ENCODE peak calls at places on chromosomes 11 and 22, in seven cellular contexts. X is PC-9; L is CD8-positive, alpha-beta memory T cell; M is left lung; N is stomach; A is psoas muscle; V is brain microvascular endothelial cell. G is an unnamed sample.

GRCh38 chr22:22750335-22751042 is 106.1 kb downstream of the GGTLC2 start:
- DNase-seq in X (no peak), L (no peak), V (no peak), M (no peak), N (no peak), A (no peak), G (no peak)

GRCh38 chr11:2826679-2827056 is 58.9 kb downstream of the CDKN1C start:
- DNase-seq in X (no peak), V (no peak), L (no peak), A (no peak), N (no peak), M (no peak), G (no peak)

GRCh38 chr22:26998134-26998533 is 340.7 kb downstream of the MIAT start:
- DNase-seq in X (no peak), V (no peak), N (no peak), L (no peak), A (no peak), M (no peak), G (no peak)

GRCh38 chr11:35158371-35159081 is 19.6 kb downstream of the CD44 start:
- DNase-seq in M (no peak), N (no peak), X (no peak), L (no peak), V (no peak), A (peak; percentile 63), G (no peak)

GRCh38 chr11:28505216-28505615 is 397.0 kb downstream of the METTL15 start:
- DNase-seq in A (no peak), N (no peak), L (no peak), V (no peak), X (no peak), M (no peak), G (no peak)

GRCh38 chr11:46001427-46002049 is 79.1 kb downstream of the LARGE2 start:
- DNase-seq in A (no peak), L (no peak), X (no peak), N (no peak), M (no peak), V (peak; percentile 49), G (no peak)

GRCh38 chr11:64074239-64074638 is 38.5 kb downstream of the FLRT1 start:
- DNase-seq in N (no peak), A (no peak), X (no peak), V (no peak), M (no peak), L (no peak), G (no peak)

GRCh38 chr11:35066783-35067476 is 72.0 kb upstream of the CD44 start:
- DNase-seq in M (no peak), X (no peak), A (no peak), N (no peak), V (no peak), L (no peak), G (no peak)

GRCh38 chr11:106552694-106553203 is 465.5 kb downstream of the GUCY1A2 start:
- DNase-seq in A (no peak), N (no peak), V (no peak), X (no peak), M (no peak), L (no peak), G (no peak)

GRCh38 chr22:30830907-30831306 is 136.2 kb downstream of the OSBP2 start:
- DNase-seq in A (no peak), N (peak; percentile 55), V (peak; percentile 89), M (no peak), L (no peak), X (peak; percentile 84), G (peak; percentile 97)

GRCh38 chr11:125337836-125338235 is 158.2 kb downstream of the FEZ1 start:
- DNase-seq in L (no peak), V (peak; percentile 12), A (no peak), X (no peak), N (no peak), M (no peak), G (no peak)

GRCh38 chr11:11618973-11619435 is 2.8 kb downstream of the GALNT18 start:
- DNase-seq in L (no peak), X (no peak), N (no peak), A (no peak), M (no peak), V (no peak), G (no peak)

GRCh38 chr11:38392176-38392575 is 1794.1 kb upstream of the RAG2 start:
- DNase-seq in A (no peak), L (no peak), M (no peak), V (no peak), X (no peak), N (no peak), G (no peak)

GRCh38 chr22:42074153-42074750 is at the start of gene PHETA2:
- DNase-seq in V (no peak), L (peak; percentile 47), X (peak; percentile 29), N (peak; percentile 61), M (peak; percentile 88), A (peak; percentile 75), G (no peak)

GRCh38 chr11:119449498-119449897 is 26.5 kb upstream of the THY1 start:
- DNase-seq in N (no peak), M (no peak), L (no peak), X (no peak), V (no peak), A (no peak), G (no peak)

GRCh38 chr22:45376703-45377102 is 36.7 kb downstream of the SMC1B start:
- DNase-seq in L (no peak), A (no peak), V (no peak), M (no peak), X (no peak), N (no peak), G (no peak)

GRCh38 chr11:57163160-57163868 is 18.4 kb upstream of the LRRC55 start:
- DNase-seq in A (no peak), X (no peak), N (no peak), M (no peak), V (no peak), L (no peak), G (no peak)

GRCh38 chr11:77126861-77127673 is 979 bp upstream of the MYO7A start:
- DNase-seq in A (peak; percentile 76), X (peak; percentile 59), L (peak; percentile 49), V (no peak), M (peak; percentile 87), N (peak; percentile 60), G (no peak)

DNA sequence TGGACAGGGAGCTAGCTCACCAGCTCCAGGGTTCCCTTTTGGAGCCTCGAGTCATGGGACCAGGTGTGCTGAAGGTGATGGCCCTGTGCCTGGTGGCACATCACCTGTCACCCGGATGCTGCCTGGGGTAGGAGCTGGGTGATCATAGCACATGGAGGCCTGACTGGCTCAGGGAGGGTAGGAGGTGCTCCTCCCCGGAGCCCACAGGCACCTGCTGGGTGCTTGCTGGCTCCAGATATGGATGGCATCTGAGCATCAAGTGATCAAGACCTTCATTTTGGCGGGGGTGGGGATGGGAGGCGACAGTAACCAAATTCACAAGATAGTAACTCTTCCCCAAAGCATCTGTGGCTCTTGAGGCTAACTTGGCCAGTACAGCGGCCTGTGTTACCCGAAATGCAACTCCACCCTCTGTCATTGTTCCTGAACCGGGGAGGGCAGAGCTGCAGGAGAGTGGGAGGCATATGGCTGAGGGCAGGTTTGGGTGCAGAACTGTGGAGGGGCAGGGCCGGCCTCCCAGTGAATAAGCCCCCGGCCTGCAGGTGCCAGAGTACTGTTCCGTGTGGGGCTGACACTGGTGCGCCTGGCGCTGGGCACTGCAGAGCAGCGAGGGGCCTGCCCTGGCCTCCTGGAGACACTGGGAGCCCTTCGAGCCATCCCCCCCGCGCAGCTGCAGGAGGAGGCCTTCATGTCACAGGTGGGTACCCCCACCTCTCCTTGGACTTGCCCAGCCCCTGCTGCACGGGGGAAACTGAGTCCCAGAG is 4.7 kb downstream of the TBC1D10C start:
- DNase-seq in L (no peak), V (no peak), N (no peak), M (no peak), X (no peak), A (no peak), G (no peak)
- H3K27ac ChIP-seq in L (peak overlapping the region; percentile 57), V (no peak overlapping the region), N (peak overlapping the region; percentile 66), M (peak overlapping the region; percentile 53), X (no peak overlapping the region), A (no peak overlapping the region), G (no peak overlapping the region)

DNA sequence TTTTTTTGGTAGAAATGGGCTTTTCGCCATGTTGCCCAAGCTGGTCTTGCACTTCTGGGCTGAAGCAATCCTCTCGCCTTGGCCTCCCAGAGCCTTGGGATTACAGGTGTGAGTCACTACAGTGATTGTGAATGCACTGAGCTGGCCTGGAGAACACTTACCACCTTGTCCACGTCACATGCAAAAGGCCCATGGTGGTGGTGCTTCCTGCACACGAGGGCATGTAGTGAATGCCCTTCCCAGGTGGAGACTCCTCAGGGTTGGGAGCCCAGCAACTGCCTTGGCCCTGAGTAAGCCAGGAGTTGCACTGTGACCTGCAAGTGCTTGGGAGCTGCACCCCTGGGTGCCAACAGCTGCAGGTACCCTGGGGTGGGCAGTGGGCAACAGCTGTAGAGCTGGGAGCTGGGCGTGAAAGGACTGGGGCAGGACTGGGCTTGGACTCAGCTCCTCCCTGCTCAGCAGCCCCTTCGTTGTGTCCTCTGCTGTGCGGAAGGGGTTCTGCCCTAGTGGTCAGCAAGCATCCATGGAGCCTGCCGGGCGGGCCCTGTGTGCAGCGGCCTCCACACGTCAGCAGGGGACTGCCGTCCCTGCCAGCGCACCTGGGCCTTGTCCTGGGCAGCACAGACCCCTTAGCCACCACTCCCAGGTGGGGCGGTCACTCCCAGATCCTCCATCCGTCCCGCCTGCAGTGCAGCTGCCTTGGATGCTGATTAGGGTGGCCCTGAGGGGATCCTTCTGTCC is 9.3 kb upstream of the ADORA2A start:
- DNase-seq in N (no peak), M (no peak), A (no peak), X (no peak), L (no peak), V (no peak), G (peak; percentile 16)
- H3K27ac ChIP-seq in N (no peak overlapping the region), M (no peak overlapping the region), A (no peak overlapping the region), X (no peak overlapping the region), L (no peak overlapping the region), V (no peak overlapping the region), G (no peak overlapping the region)

DNA sequence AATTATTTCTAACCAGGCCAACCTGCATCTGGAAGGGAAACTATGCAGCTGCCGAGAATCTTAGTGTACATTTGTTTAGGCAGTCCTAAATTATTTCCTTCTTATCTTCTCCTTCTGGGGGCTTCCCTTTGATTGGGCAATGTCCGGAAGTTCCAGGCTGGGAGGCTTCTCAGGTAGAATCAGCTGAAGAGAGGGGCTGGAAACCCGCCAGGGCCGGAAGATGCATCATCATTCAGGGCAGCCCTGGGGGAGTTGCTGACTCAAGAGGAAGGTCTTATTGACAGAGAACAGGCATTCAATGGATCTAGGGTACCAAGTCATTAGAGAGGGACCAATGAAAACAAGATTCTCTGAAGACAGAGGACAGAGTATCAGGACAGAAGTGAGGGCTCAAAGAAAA is 150.7 kb downstream of the BLID start:
- DNase-seq in N (no peak), A (peak; percentile 47), M (no peak), X (peak; percentile 16), L (no peak), V (peak; percentile 79), G (peak; percentile 5)
- H3K27ac ChIP-seq in N (no peak overlapping the region), A (no peak overlapping the region), M (no peak overlapping the region), X (no peak overlapping the region), L (no peak overlapping the region), V (peak overlapping the region; percentile 35), G (peak overlapping the region; percentile 27)

GRCh38 chr11:1505480-1505879 is 18.9 kb upstream of the MOB2 start:
- DNase-seq in A (peak; percentile 21), L (no peak), M (peak; percentile 25), X (no peak), V (no peak), N (no peak), G (no peak)
- H3K27ac ChIP-seq in A (no peak overlapping the region), L (no peak overlapping the region), M (no peak overlapping the region), X (no peak overlapping the region), V (no peak overlapping the region), N (no peak overlapping the region), G (no peak overlapping the region)